ENCODE peak calls at places on chromosomes 2 and 18, in ten cellular contexts. E is mesenchymal stem cell, D is kidney glomerular epithelial cell, T is right cardiac atrium, J is A549, Z is GM12892, F is neuronal stem cell, B is NCI-H446 treated with DMSO at 0.1 percent for 48 hours, H is COR-L47, Y is HEK293T. W is an unnamed sample.
A peak's percentile ranks its signal among the peaks of the same experiment; 100 is the strongest.

GRCh38 chr2:41965886-41966285 is 81.9 kb upstream of the PKDCC start:
- DNase-seq in E (peak; percentile 46), D (no peak), T (peak; percentile 71), J (peak; percentile 37), Z (no peak), F (no peak), B (no peak), H (no peak), Y (no peak), W (peak; percentile 9)

GRCh38 chr2:120036145-120036544 is 23.3 kb downstream of the EPB41L5 start:
- DNase-seq in E (no peak), D (peak; percentile 60), T (no peak), J (no peak), Z (no peak), F (no peak), B (no peak), H (no peak), Y (no peak), W (no peak)

GRCh38 chr2:1743396-1744150 is 742 bp downstream of the PXDN start:
- DNase-seq in E (peak; percentile 66), D (no peak), T (peak; percentile 80), J (no peak), Z (no peak), F (no peak), B (no peak), H (peak; percentile 9), Y (peak; percentile 25), W (no peak)

GRCh38 chr2:231946241-231946814 is 15.2 kb upstream of the DIS3L2 start:
- DNase-seq in E (no peak), D (no peak), T (no peak), J (no peak), Z (no peak), F (no peak), B (no peak), H (no peak), Y (no peak), W (no peak)

GRCh38 chr2:219079417-219079816 is 18.7 kb upstream of the IHH start:
- DNase-seq in E (no peak), D (no peak), T (no peak), J (no peak), Z (no peak), F (no peak), B (no peak), H (no peak), Y (no peak), W (no peak)

GRCh38 chr18:71485578-71485977 is 1058.6 kb downstream of the CBLN2 start:
- DNase-seq in E (no peak), D (no peak), T (no peak), J (no peak), Z (no peak), F (no peak), B (no peak), H (no peak), Y (no peak), W (peak; percentile 7)

GRCh38 chr2:37849908-37850307 is 75.2 kb upstream of the RMDN2 start:
- DNase-seq in E (no peak), D (no peak), T (no peak), J (no peak), Z (no peak), F (no peak), B (no peak), H (no peak), Y (no peak), W (no peak)

GRCh38 chr2:18247282-18248110 is 313.0 kb downstream of the RDH14 start:
- DNase-seq in E (no peak), D (no peak), T (no peak), J (no peak), Z (no peak), F (no peak), B (no peak), H (peak; percentile 33), Y (no peak), W (no peak)

GRCh38 chr2:115549731-115550130 is 1107.3 kb downstream of the DPP10 start:
- DNase-seq in E (no peak), D (no peak), T (no peak), J (no peak), Z (no peak), F (no peak), B (no peak), H (no peak), Y (no peak), W (peak; percentile 8)

GRCh38 chr2:213451542-213452256 is 167.4 kb downstream of the SPAG16 start:
- DNase-seq in E (no peak), D (no peak), T (no peak), J (no peak), Z (no peak), F (peak; percentile 38), B (no peak), H (no peak), Y (peak; percentile 69), W (no peak)

GRCh38 chr2:199842631-199843030 is 8.4 kb downstream of the FTCDNL1 start:
- DNase-seq in E (no peak), D (no peak), T (no peak), J (no peak), Z (no peak), F (no peak), B (no peak), H (no peak), Y (no peak), W (no peak)

GRCh38 chr2:160109939-160110673 is 47.7 kb upstream of the PLA2R1 start:
- DNase-seq in E (peak; percentile 78), D (peak; percentile 91), T (peak; percentile 77), J (peak; percentile 81), Z (no peak), F (peak; percentile 62), B (peak; percentile 45), H (peak; percentile 31), Y (peak; percentile 72), W (peak; percentile 47)

GRCh38 chr2:13819896-13820295 is 812.6 kb upstream of the LRATD1 start:
- DNase-seq in E (peak; percentile 13), D (no peak), T (no peak), J (no peak), Z (no peak), F (no peak), B (no peak), H (no peak), Y (no peak), W (no peak)

GRCh38 chr2:120760446-120761135 is 24.9 kb downstream of the GLI2 start:
- DNase-seq in E (peak; percentile 64), D (no peak), T (peak; percentile 77), J (no peak), Z (no peak), F (no peak), B (no peak), H (no peak), Y (no peak), W (no peak)

GRCh38 chr2:145692971-145693478 is 1173.1 kb upstream of the ZEB2 start:
- DNase-seq in E (peak; percentile 72), D (peak; percentile 32), T (no peak), J (peak; percentile 55), Z (no peak), F (no peak), B (peak; percentile 27), H (no peak), Y (no peak), W (peak; percentile 57)

GRCh38 chr2:238003234-238004032 is 36.6 kb downstream of the UBE2F start:
- DNase-seq in E (no peak), D (no peak), T (no peak), J (no peak), Z (no peak), F (no peak), B (no peak), H (no peak), Y (no peak), W (no peak)

GRCh38 chr2:70304501-70304900 is 2.6 kb upstream of the FAM136A start:
- DNase-seq in E (peak; percentile 47), D (no peak), T (no peak), J (no peak), Z (no peak), F (no peak), B (no peak), H (no peak), Y (no peak), W (no peak)

GRCh38 chr2:230908595-230909191 is 16.3 kb downstream of the GPR55 start:
- DNase-seq in E (peak; percentile 93), D (peak; percentile 91), T (peak; percentile 37), J (peak; percentile 58), Z (no peak), F (no peak), B (no peak), H (peak; percentile 66), Y (no peak), W (peak; percentile 97)

GRCh38 chr18:26056291-26056690 is 34.1 kb downstream of the SS18 start:
- DNase-seq in E (no peak), D (no peak), T (no peak), J (no peak), Z (no peak), F (no peak), B (no peak), H (no peak), Y (no peak), W (no peak)

GRCh38 chr18:45412577-45412976 is 202.7 kb upstream of the SLC14A2 start:
- DNase-seq in E (no peak), D (peak; percentile 22), T (no peak), J (no peak), Z (no peak), F (no peak), B (no peak), H (no peak), Y (no peak), W (no peak)

GRCh38 chr2:20543579-20543887 is 96.7 kb downstream of the RHOB start:
- DNase-seq in E (no peak), D (no peak), T (no peak), J (no peak), Z (no peak), F (no peak), B (no peak), H (no peak), Y (no peak), W (no peak)

GRCh38 chr2:143936758-143937562 is 583.0 kb downstream of the ZEB2 start:
- DNase-seq in E (peak; percentile 45), D (no peak), T (peak; percentile 77), J (peak; percentile 18), Z (peak; percentile 26), F (peak; percentile 47), B (no peak), H (peak; percentile 56), Y (peak; percentile 48), W (no peak)

GRCh38 chr2:152068226-152068625 is 30.6 kb downstream of the CACNB4 start:
- DNase-seq in E (no peak), D (no peak), T (no peak), J (no peak), Z (no peak), F (no peak), B (no peak), H (no peak), Y (no peak), W (no peak)

GRCh38 chr2:20567159-20567925 is 83.6 kb downstream of the HS1BP3 start:
- DNase-seq in E (no peak), D (no peak), T (no peak), J (no peak), Z (no peak), F (peak; percentile 93), B (no peak), H (no peak), Y (no peak), W (no peak)

GRCh38 chr2:95276888-95277245 is 2.6 kb downstream of the PROM2 start:
- DNase-seq in E (no peak), D (no peak), T (no peak), J (no peak), Z (no peak), F (no peak), B (no peak), H (no peak), Y (no peak), W (no peak)

GRCh38 chr18:63002803-63003445 is 287.6 kb downstream of the PHLPP1 start:
- DNase-seq in E (no peak), D (no peak), T (no peak), J (no peak), Z (no peak), F (no peak), B (no peak), H (no peak), Y (no peak), W (no peak)

GRCh38 chr2:19762142-19762541 is 139.6 kb downstream of the TTC32 start:
- DNase-seq in E (no peak), D (peak; percentile 2), T (no peak), J (no peak), Z (no peak), F (no peak), B (no peak), H (no peak), Y (no peak), W (no peak)

GRCh38 chr2:195636890-195637289 is 20.1 kb upstream of the SLC39A10 start:
- DNase-seq in E (peak; percentile 13), D (peak; percentile 30), T (no peak), J (no peak), Z (no peak), F (no peak), B (no peak), H (no peak), Y (no peak), W (peak; percentile 59)

W was measured in Caki2.